ENCODE peak calls at places on chromosome 18, in ten cellular contexts. One of them, this sample, is unnamed. For H3K36me3, the result is how much of the 10 kb centered on the place peaks cover.

GRCh38 chr18:9951022-9951859 is 37.4 kb downstream of the VAPA start:
- DNase-seq in transverse colon: peak
- DNase-seq in stomach: no peak
- DNase-seq in OCI-LY7: peak
- DNase-seq in mammary epithelial cell: peak
- DNase-seq in right lobe of liver: no peak
- DNase-seq in thoracic aorta: no peak
- DNase-seq in brain microvascular endothelial cell: peak
- DNase-seq in SK-N-SH: peak
- DNase-seq in fibroblast of lung: peak
- DNase-seq in this sample: peak

GRCh38 chr18:21575656-21576055 is 24.8 kb downstream of the ESCO1 start:
- DNase-seq in transverse colon: no peak
- DNase-seq in stomach: no peak
- DNase-seq in OCI-LY7: no peak
- DNase-seq in mammary epithelial cell: no peak
- DNase-seq in right lobe of liver: no peak
- DNase-seq in thoracic aorta: no peak
- DNase-seq in brain microvascular endothelial cell: no peak
- DNase-seq in SK-N-SH: no peak
- DNase-seq in fibroblast of lung: no peak
- DNase-seq in this sample: no peak

GRCh38 chr18:54742654-54743053 is 85.6 kb upstream of the RAB27B start:
- DNase-seq in transverse colon: peak
- DNase-seq in stomach: peak
- DNase-seq in OCI-LY7: no peak
- DNase-seq in mammary epithelial cell: peak
- DNase-seq in right lobe of liver: no peak
- DNase-seq in thoracic aorta: peak
- DNase-seq in brain microvascular endothelial cell: peak
- DNase-seq in SK-N-SH: no peak
- DNase-seq in fibroblast of lung: peak
- DNase-seq in this sample: peak

GRCh38 chr18:5196253-5197031 is 615 bp downstream of the AKAIN1 start:
- DNase-seq in transverse colon: no peak
- DNase-seq in stomach: no peak
- DNase-seq in OCI-LY7: no peak
- DNase-seq in mammary epithelial cell: no peak
- DNase-seq in right lobe of liver: no peak
- DNase-seq in thoracic aorta: no peak
- DNase-seq in brain microvascular endothelial cell: no peak
- DNase-seq in SK-N-SH: peak
- DNase-seq in fibroblast of lung: no peak
- DNase-seq in this sample: no peak

GRCh38 chr18:58596265-58596681 is 32.6 kb downstream of the ALPK2 start:
- DNase-seq in transverse colon: no peak
- DNase-seq in stomach: no peak
- DNase-seq in OCI-LY7: no peak
- DNase-seq in mammary epithelial cell: no peak
- DNase-seq in right lobe of liver: no peak
- DNase-seq in thoracic aorta: no peak
- DNase-seq in brain microvascular endothelial cell: no peak
- DNase-seq in SK-N-SH: peak
- DNase-seq in fibroblast of lung: no peak
- DNase-seq in this sample: no peak

GRCh38 chr18:77016936-77017335 is 115.6 kb downstream of the MBP start:
- DNase-seq in transverse colon: no peak
- DNase-seq in stomach: no peak
- DNase-seq in OCI-LY7: no peak
- DNase-seq in mammary epithelial cell: no peak
- DNase-seq in right lobe of liver: no peak
- DNase-seq in thoracic aorta: no peak
- DNase-seq in brain microvascular endothelial cell: no peak
- DNase-seq in SK-N-SH: no peak
- DNase-seq in fibroblast of lung: no peak
- DNase-seq in this sample: no peak

GRCh38 chr18:58288922-58289797 is 245.1 kb downstream of the NEDD4L start:
- DNase-seq in transverse colon: no peak
- DNase-seq in stomach: no peak
- DNase-seq in OCI-LY7: no peak
- DNase-seq in mammary epithelial cell: peak
- DNase-seq in right lobe of liver: no peak
- DNase-seq in thoracic aorta: no peak
- DNase-seq in brain microvascular endothelial cell: peak
- DNase-seq in SK-N-SH: no peak
- DNase-seq in fibroblast of lung: peak
- DNase-seq in this sample: peak

GRCh38 chr18:54043484-54044256 is 180.8 kb downstream of the MBD2 start:
- DNase-seq in transverse colon: no peak
- DNase-seq in stomach: no peak
- DNase-seq in OCI-LY7: no peak
- DNase-seq in mammary epithelial cell: peak
- DNase-seq in right lobe of liver: no peak
- DNase-seq in thoracic aorta: no peak
- DNase-seq in brain microvascular endothelial cell: no peak
- DNase-seq in SK-N-SH: no peak
- DNase-seq in fibroblast of lung: no peak
- DNase-seq in this sample: no peak

GRCh38 chr18:9808530-9809241 is 77.1 kb upstream of the TXNDC2 start:
- DNase-seq in transverse colon: no peak
- DNase-seq in stomach: no peak
- DNase-seq in OCI-LY7: no peak
- DNase-seq in mammary epithelial cell: peak
- DNase-seq in right lobe of liver: no peak
- DNase-seq in thoracic aorta: no peak
- DNase-seq in brain microvascular endothelial cell: no peak
- DNase-seq in SK-N-SH: no peak
- DNase-seq in fibroblast of lung: peak
- DNase-seq in this sample: no peak

GRCh38 chr18:77754475-77755044 is 504.9 kb downstream of the GALR1 start:
- DNase-seq in transverse colon: no peak
- DNase-seq in stomach: no peak
- DNase-seq in OCI-LY7: no peak
- DNase-seq in mammary epithelial cell: no peak
- DNase-seq in right lobe of liver: no peak
- DNase-seq in thoracic aorta: no peak
- DNase-seq in brain microvascular endothelial cell: no peak
- DNase-seq in SK-N-SH: no peak
- DNase-seq in fibroblast of lung: no peak
- DNase-seq in this sample: no peak

DNA sequence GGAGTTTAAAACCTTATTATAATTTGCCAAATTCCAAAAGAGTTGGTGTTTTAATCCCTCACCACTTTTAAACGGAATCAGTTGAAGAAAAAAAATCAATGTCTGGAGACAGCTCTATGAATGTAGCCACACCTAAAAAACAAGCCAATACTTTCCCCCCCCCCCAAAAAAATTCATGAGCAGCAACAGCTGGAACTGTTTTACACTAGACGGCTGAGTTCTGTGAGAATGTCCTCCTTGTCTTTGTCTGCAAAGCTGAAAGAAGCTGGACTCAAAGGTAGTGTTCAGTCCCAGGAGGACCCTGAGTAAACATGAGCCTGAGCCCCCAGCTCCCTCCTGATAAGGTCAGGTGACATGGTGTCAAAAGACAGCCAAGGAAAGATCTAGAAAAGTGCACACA is 68.2 kb downstream of the ZNF521 start:
- DNase-seq in transverse colon: no peak
- DNase-seq in stomach: no peak
- DNase-seq in OCI-LY7: no peak
- DNase-seq in mammary epithelial cell: no peak
- DNase-seq in right lobe of liver: no peak
- DNase-seq in thoracic aorta: no peak
- DNase-seq in brain microvascular endothelial cell: no peak
- DNase-seq in SK-N-SH: no peak
- DNase-seq in fibroblast of lung: no peak
- DNase-seq in this sample: no peak
- H3K4me3 ChIP-seq in transverse colon: no peak
- H3K4me3 ChIP-seq in stomach: no peak
- H3K4me3 ChIP-seq in OCI-LY7: no peak
- H3K4me3 ChIP-seq in mammary epithelial cell: no peak
- H3K4me3 ChIP-seq in right lobe of liver: no peak
- H3K4me3 ChIP-seq in thoracic aorta: no peak
- H3K4me3 ChIP-seq in brain microvascular endothelial cell: no peak
- H3K4me3 ChIP-seq in SK-N-SH: no peak
- H3K4me3 ChIP-seq in fibroblast of lung: no peak
- H3K4me3 ChIP-seq in this sample: no peak

GRCh38 chr18:22962004-22962403 is 28.9 kb downstream of the RBBP8 start:
- DNase-seq in transverse colon: no peak
- DNase-seq in stomach: no peak
- DNase-seq in OCI-LY7: no peak
- DNase-seq in mammary epithelial cell: no peak
- DNase-seq in right lobe of liver: no peak
- DNase-seq in thoracic aorta: no peak
- DNase-seq in brain microvascular endothelial cell: no peak
- DNase-seq in SK-N-SH: no peak
- DNase-seq in fibroblast of lung: no peak
- DNase-seq in this sample: no peak

GRCh38 chr18:22961156-22961555 is 28.0 kb downstream of the RBBP8 start:
- DNase-seq in transverse colon: no peak
- DNase-seq in stomach: no peak
- DNase-seq in OCI-LY7: no peak
- DNase-seq in mammary epithelial cell: no peak
- DNase-seq in right lobe of liver: no peak
- DNase-seq in thoracic aorta: no peak
- DNase-seq in brain microvascular endothelial cell: no peak
- DNase-seq in SK-N-SH: no peak
- DNase-seq in fibroblast of lung: peak
- DNase-seq in this sample: no peak

GRCh38 chr18:22964116-22964515 is 31.0 kb downstream of the RBBP8 start:
- DNase-seq in transverse colon: no peak
- DNase-seq in stomach: no peak
- DNase-seq in OCI-LY7: no peak
- DNase-seq in mammary epithelial cell: no peak
- DNase-seq in right lobe of liver: no peak
- DNase-seq in thoracic aorta: no peak
- DNase-seq in brain microvascular endothelial cell: no peak
- DNase-seq in SK-N-SH: no peak
- DNase-seq in fibroblast of lung: no peak
- DNase-seq in this sample: no peak

DNA sequence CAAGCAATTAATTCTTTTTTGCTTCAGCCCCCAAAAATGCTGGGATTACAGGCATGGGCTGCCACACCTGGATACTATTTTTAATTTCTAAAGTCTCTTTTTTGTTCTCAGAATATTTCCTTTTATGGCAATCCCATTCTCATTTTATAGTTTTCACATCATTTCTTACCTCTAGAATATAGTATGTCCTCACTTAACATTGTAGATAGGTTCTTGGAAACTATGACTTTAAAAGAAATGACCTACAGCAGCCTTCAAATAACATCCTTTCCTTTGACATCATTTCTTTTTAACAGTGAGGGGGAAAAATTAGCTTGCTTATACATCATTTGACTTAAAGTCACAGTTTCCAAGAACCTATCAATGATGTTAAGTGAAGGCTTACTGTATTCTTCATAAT is 31.6 kb downstream of the RBBP8 start:
- DNase-seq in transverse colon: no peak
- DNase-seq in stomach: no peak
- DNase-seq in OCI-LY7: no peak
- DNase-seq in mammary epithelial cell: no peak
- DNase-seq in right lobe of liver: no peak
- DNase-seq in thoracic aorta: no peak
- DNase-seq in brain microvascular endothelial cell: no peak
- DNase-seq in SK-N-SH: no peak
- DNase-seq in fibroblast of lung: no peak
- DNase-seq in this sample: no peak
- H3K36me3 ChIP-seq in transverse colon: under half
- H3K36me3 ChIP-seq in stomach: under half
- H3K36me3 ChIP-seq in OCI-LY7: half or more
- H3K36me3 ChIP-seq in mammary epithelial cell: under half
- H3K36me3 ChIP-seq in right lobe of liver: under half
- H3K36me3 ChIP-seq in thoracic aorta: under half
- H3K36me3 ChIP-seq in brain microvascular endothelial cell: under half
- H3K36me3 ChIP-seq in SK-N-SH: under half
- H3K36me3 ChIP-seq in fibroblast of lung: under half
- H3K36me3 ChIP-seq in this sample: under half

GRCh38 chr18:31042391-31043181 is at the start of gene DSC3:
- DNase-seq in transverse colon: peak
- DNase-seq in stomach: no peak
- DNase-seq in OCI-LY7: no peak
- DNase-seq in mammary epithelial cell: peak
- DNase-seq in right lobe of liver: peak
- DNase-seq in thoracic aorta: no peak
- DNase-seq in brain microvascular endothelial cell: no peak
- DNase-seq in SK-N-SH: peak
- DNase-seq in fibroblast of lung: peak
- DNase-seq in this sample: no peak
- H3K4me3 ChIP-seq in transverse colon: peak
- H3K4me3 ChIP-seq in stomach: peak
- H3K4me3 ChIP-seq in OCI-LY7: no peak
- H3K4me3 ChIP-seq in mammary epithelial cell: peak
- H3K4me3 ChIP-seq in right lobe of liver: peak
- H3K4me3 ChIP-seq in thoracic aorta: peak
- H3K4me3 ChIP-seq in brain microvascular endothelial cell: peak
- H3K4me3 ChIP-seq in SK-N-SH: no peak
- H3K4me3 ChIP-seq in fibroblast of lung: no peak
- H3K4me3 ChIP-seq in this sample: peak

GRCh38 chr18:45896991-45897390 is 70.1 kb downstream of the EPG5 start:
- DNase-seq in transverse colon: no peak
- DNase-seq in stomach: peak
- DNase-seq in OCI-LY7: no peak
- DNase-seq in mammary epithelial cell: no peak
- DNase-seq in right lobe of liver: no peak
- DNase-seq in thoracic aorta: no peak
- DNase-seq in brain microvascular endothelial cell: no peak
- DNase-seq in SK-N-SH: no peak
- DNase-seq in fibroblast of lung: no peak
- DNase-seq in this sample: no peak
- H3K36me3 ChIP-seq in transverse colon: half or more
- H3K36me3 ChIP-seq in stomach: half or more
- H3K36me3 ChIP-seq in OCI-LY7: under half
- H3K36me3 ChIP-seq in mammary epithelial cell: under half
- H3K36me3 ChIP-seq in right lobe of liver: under half
- H3K36me3 ChIP-seq in thoracic aorta: under half
- H3K36me3 ChIP-seq in brain microvascular endothelial cell: half or more
- H3K36me3 ChIP-seq in SK-N-SH: half or more
- H3K36me3 ChIP-seq in fibroblast of lung: under half
- H3K36me3 ChIP-seq in this sample: under half

DNA sequence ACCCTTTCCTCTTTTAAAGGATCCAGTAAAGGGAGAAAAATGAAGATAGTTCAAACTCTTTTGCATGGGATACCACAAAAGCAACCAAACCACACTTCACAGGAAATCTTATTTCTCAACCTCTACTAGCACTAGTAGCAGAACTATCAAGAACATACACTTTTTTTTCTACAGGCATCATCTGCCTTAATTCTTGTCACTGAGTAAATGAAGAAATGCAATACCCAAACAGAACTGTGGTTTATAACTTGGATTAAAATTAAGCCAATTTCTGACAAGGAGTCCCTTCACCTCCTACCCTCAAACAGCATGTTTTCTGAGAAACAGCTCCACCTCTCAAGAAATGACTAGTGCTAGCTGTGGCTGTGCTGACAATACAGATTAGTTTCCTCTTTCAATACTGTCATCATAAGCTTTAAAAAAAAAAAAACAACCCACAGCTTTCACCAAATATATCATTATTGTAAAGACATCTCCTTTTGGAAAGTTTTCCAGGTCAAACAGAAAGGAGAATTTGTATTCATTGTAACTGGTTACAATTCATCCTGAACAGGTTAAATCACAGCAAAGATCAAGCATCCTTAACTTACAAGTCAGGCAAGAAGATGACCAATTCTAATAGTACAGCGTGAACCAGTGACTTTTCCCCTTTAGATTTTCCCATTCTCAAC is 44.4 kb downstream of the PTPN2 start:
- DNase-seq in transverse colon: no peak
- DNase-seq in stomach: no peak
- DNase-seq in OCI-LY7: peak
- DNase-seq in mammary epithelial cell: peak
- DNase-seq in right lobe of liver: no peak
- DNase-seq in thoracic aorta: no peak
- DNase-seq in brain microvascular endothelial cell: no peak
- DNase-seq in SK-N-SH: no peak
- DNase-seq in fibroblast of lung: no peak
- DNase-seq in this sample: no peak
- H3K4me3 ChIP-seq in transverse colon: no peak
- H3K4me3 ChIP-seq in stomach: no peak
- H3K4me3 ChIP-seq in OCI-LY7: peak
- H3K4me3 ChIP-seq in mammary epithelial cell: no peak
- H3K4me3 ChIP-seq in right lobe of liver: no peak
- H3K4me3 ChIP-seq in thoracic aorta: peak
- H3K4me3 ChIP-seq in brain microvascular endothelial cell: no peak
- H3K4me3 ChIP-seq in SK-N-SH: no peak
- H3K4me3 ChIP-seq in fibroblast of lung: no peak
- H3K4me3 ChIP-seq in this sample: no peak

This sample was measured in kidney epithelial cell.